ENCODE peak calls at places on chromosomes 13 and 19, in eight cellular contexts. K, P, E, Z, V, A, B and Q are unnamed samples.

GRCh38 chr13:111049791-111050538 is 65.1 kb upstream of the ARHGEF7 start:
- DNase-seq in K (no peak), P (no peak), B (peak; percentile 11), E (peak; percentile 43), V (no peak), A (peak; percentile 50), Z (no peak), Q (peak; percentile 51)

GRCh38 chr19:32165176-32165575 is 180.2 kb upstream of the ZNF507 start:
- DNase-seq in E (no peak), B (no peak), A (no peak), K (no peak), V (no peak), P (no peak), Z (no peak), Q (no peak)

GRCh38 chr19:15439078-15439799 is 10.5 kb downstream of the WIZ start:
- DNase-seq in V (no peak), K (no peak), Z (no peak), E (no peak), P (no peak), A (no peak), B (no peak), Q (no peak)

GRCh38 chr19:1238373-1239303 is 833 bp upstream of the CBARP start:
- DNase-seq in P (no peak), Z (no peak), A (no peak), V (no peak), K (no peak), B (no peak), E (no peak), Q (no peak)

GRCh38 chr19:40467007-40467565 is 285 bp downstream of the SPTBN4 start:
- DNase-seq in A (no peak), Z (no peak), K (no peak), P (no peak), V (no peak), E (peak; percentile 34), B (peak; percentile 28), Q (peak; percentile 44)

GRCh38 chr19:2751438-2751830 is 11.6 kb upstream of the SLC39A3 start:
- DNase-seq in P (no peak), A (no peak), B (no peak), V (no peak), E (no peak), Z (no peak), K (no peak), Q (no peak)

GRCh38 chr19:13585512-13585911 is 79.2 kb upstream of the CACNA1A start:
- DNase-seq in A (no peak), V (no peak), B (no peak), P (no peak), Z (no peak), E (no peak), K (no peak), Q (no peak)

GRCh38 chr13:37058801-37059135 is 720 bp downstream of the SUPT20H start:
- DNase-seq in A (no peak), K (no peak), Z (no peak), E (no peak), V (no peak), P (no peak), B (peak; percentile 58), Q (peak; percentile 49)

GRCh38 chr19:824885-825284 is 2.8 kb upstream of the AZU1 start:
- DNase-seq in K (no peak), Z (no peak), E (no peak), P (no peak), B (no peak), A (no peak), V (no peak), Q (no peak)

GRCh38 chr19:5298502-5298901 is 42.1 kb downstream of the PTPRS start:
- DNase-seq in Z (peak; percentile 68), P (no peak), K (peak; percentile 87), B (no peak), V (no peak), A (no peak), E (peak; percentile 75), Q (no peak)

GRCh38 chr13:69999875-70000274 is 107.8 kb upstream of the ATXN8OS start:
- DNase-seq in A (no peak), E (no peak), B (no peak), K (no peak), V (no peak), P (no peak), Z (no peak), Q (no peak)

GRCh38 chr13:106286811-106287210 is 248.7 kb downstream of the EFNB2 start:
- DNase-seq in B (no peak), Z (no peak), K (no peak), E (no peak), P (no peak), A (peak; percentile 2), V (no peak), Q (no peak)

GRCh38 chr13:94251801-94252200 is 227.7 kb downstream of the DCT start:
- DNase-seq in Z (no peak), E (peak; percentile 41), K (no peak), P (peak; percentile 26), A (peak; percentile 69), V (peak; percentile 21), B (no peak), Q (peak; percentile 8)

GRCh38 chr19:4910594-4911273 is 1.4 kb downstream of the UHRF1 start:
- DNase-seq in A (peak; percentile 46), K (no peak), B (no peak), P (peak; percentile 64), V (no peak), Z (peak; percentile 41), E (peak; percentile 15), Q (no peak)

GRCh38 chr13:107851670-107852460 is 363.5 kb downstream of the LIG4 start:
- DNase-seq in B (no peak), K (no peak), V (no peak), E (no peak), A (no peak), P (peak; percentile 51), Z (no peak), Q (no peak)

GRCh38 chr13:60661514-60661913 is 264.5 kb downstream of the TDRD3 start:
- DNase-seq in A (no peak), Z (no peak), P (no peak), B (no peak), K (no peak), V (no peak), E (no peak), Q (no peak)

GRCh38 chr19:7393459-7393858 is 44.7 kb downstream of the ARHGEF18 start:
- DNase-seq in P (no peak), E (no peak), Z (no peak), B (no peak), V (no peak), A (no peak), K (no peak), Q (no peak)
- H3K27ac ChIP-seq in P (no peak overlapping the region), E (no peak overlapping the region), Z (no peak overlapping the region), B (no peak overlapping the region), V (no peak overlapping the region), A (no peak overlapping the region), K (no peak overlapping the region), Q (no peak overlapping the region)

DNA sequence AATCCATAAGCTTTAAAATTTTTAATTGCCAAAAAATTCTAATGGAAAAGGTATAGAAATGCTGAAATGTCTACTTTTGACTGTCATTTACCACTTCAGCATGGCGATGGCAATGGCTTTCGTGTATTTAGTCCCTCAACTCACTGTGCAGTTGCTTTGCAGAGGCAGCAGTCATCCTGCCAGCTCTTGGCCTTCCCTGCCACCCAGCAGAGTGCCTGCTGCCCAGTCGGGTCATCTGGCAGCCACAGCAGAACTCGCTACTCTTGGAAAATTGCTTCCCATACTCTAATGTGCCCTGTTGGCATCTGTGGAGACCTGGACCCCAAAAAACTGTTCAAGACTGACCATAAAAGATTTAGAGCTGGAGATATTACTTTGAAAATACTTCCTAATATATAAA is 383.2 kb downstream of the UQCRFS1 start:
- DNase-seq in E (no peak), V (peak; percentile 27), Z (no peak), P (no peak), K (no peak), B (no peak), A (no peak), Q (no peak)
- H3K27ac ChIP-seq in E (no peak overlapping the region), V (no peak overlapping the region), Z (no peak overlapping the region), P (no peak overlapping the region), K (no peak overlapping the region), B (no peak overlapping the region), A (no peak overlapping the region), Q (no peak overlapping the region)

GRCh38 chr19:7888145-7888825 is at the start of gene LRRC8E:
- DNase-seq in V (no peak), K (no peak), A (peak; percentile 44), B (peak; percentile 76), Z (peak; percentile 68), P (peak; percentile 55), E (peak; percentile 77), Q (peak; percentile 89)

GRCh38 chr19:7888826-7889217 is 512 bp downstream of the LRRC8E start:
- DNase-seq in Z (no peak), E (peak; percentile 25), V (no peak), K (no peak), P (no peak), B (no peak), A (no peak), Q (peak; percentile 3)

GRCh38 chr19:7885818-7886217 is 2.5 kb upstream of the LRRC8E start:
- DNase-seq in B (no peak), V (no peak), P (no peak), K (no peak), A (no peak), E (no peak), Z (no peak), Q (no peak)

GRCh38 chr19:7883796-7884570 is 4.3 kb upstream of the LRRC8E start:
- DNase-seq in B (no peak), P (peak; percentile 33), V (no peak), E (no peak), A (peak; percentile 23), Z (no peak), K (no peak), Q (no peak)

GRCh38 chr19:7887408-7888144 is 734 bp upstream of the LRRC8E start:
- DNase-seq in K (no peak), P (no peak), Z (no peak), A (no peak), B (no peak), E (peak; percentile 11), V (no peak), Q (no peak)
- H3K27ac ChIP-seq in K (no peak overlapping the region), P (no peak overlapping the region), Z (no peak overlapping the region), A (no peak overlapping the region), B (no peak overlapping the region), E (no peak overlapping the region), V (no peak overlapping the region), Q (no peak overlapping the region)

GRCh38 chr19:34559045-34559444 is 77.5 kb downstream of the WTIP start:
- DNase-seq in Z (no peak), P (no peak), K (no peak), E (no peak), A (no peak), V (no peak), B (no peak), Q (no peak)
- H3K27ac ChIP-seq in Z (no peak overlapping the region), P (no peak overlapping the region), K (no peak overlapping the region), E (no peak overlapping the region), A (no peak overlapping the region), V (no peak overlapping the region), B (no peak overlapping the region), Q (no peak overlapping the region)

GRCh38 chr13:73303858-73304257 is 245.1 kb downstream of the KLF5 start:
- DNase-seq in P (peak; percentile 75), Z (no peak), K (no peak), B (no peak), V (no peak), A (no peak), E (no peak), Q (no peak)
- H3K27ac ChIP-seq in P (no peak overlapping the region), Z (no peak overlapping the region), K (no peak overlapping the region), B (no peak overlapping the region), V (no peak overlapping the region), A (no peak overlapping the region), E (no peak overlapping the region), Q (no peak overlapping the region)